ENCODE peak calls at places on chromosomes 1 and 21, in five cellular contexts. V is upper lobe of right lung, S is A549, P is suprapubic skin, T is hepatocyte. J is an unnamed sample. For H3K4me1, the result is how much of the 10 kb centered on the place peaks cover.

GRCh38 chr1:94773931-94774422 is 46.2 kb upstream of the SLC44A3 start:
- DNase-seq in T (peak), S (peak), V (peak), P (no peak), J (peak)

GRCh38 chr1:51302746-51303145 is 27.6 kb downstream of the TTC39A start:
- DNase-seq in T (no peak), V (no peak), P (no peak), S (no peak), J (no peak)

GRCh38 chr1:83787246-83787998 is 211.5 kb downstream of the TTLL7 start:
- DNase-seq in T (no peak), P (no peak), V (no peak), S (no peak), J (no peak)

GRCh38 chr1:19081218-19081893 is 124.9 kb upstream of the IFFO2 start:
- DNase-seq in S (peak), V (no peak), P (no peak), T (peak), J (no peak)

GRCh38 chr21:35925497-35925896 is 134.8 kb downstream of the SETD4 start:
- DNase-seq in P (no peak), V (no peak), S (no peak), T (no peak), J (peak)

GRCh38 chr1:154703207-154703606 is 95.2 kb upstream of the ADAR start:
- DNase-seq in P (no peak), V (no peak), S (no peak), T (no peak), J (no peak)

GRCh38 chr1:155479205-155479604 is 83.4 kb downstream of the ASH1L start:
- DNase-seq in T (no peak), S (no peak), P (no peak), V (no peak), J (no peak)

GRCh38 chr21:14603202-14603601 is 57.1 kb upstream of the SAMSN1 start:
- DNase-seq in T (no peak), S (no peak), V (no peak), P (no peak), J (no peak)

GRCh38 chr1:175268720-175269119 is 76.1 kb upstream of the KIAA0040 start:
- DNase-seq in P (no peak), V (no peak), S (no peak), T (peak), J (no peak)

GRCh38 chr1:232138044-232138443 is 491.9 kb downstream of the SIPA1L2 start:
- DNase-seq in V (no peak), T (no peak), P (no peak), S (no peak), J (no peak)

GRCh38 chr1:26541816-26542711 is 12.5 kb downstream of the RPS6KA1 start:
- DNase-seq in P (peak), V (peak), S (peak), T (peak), J (peak)

GRCh38 chr1:29498126-29499100 is 262.1 kb downstream of the PTPRU start:
- DNase-seq in V (no peak), S (no peak), P (no peak), T (peak), J (no peak)

GRCh38 chr1:194658090-194658439 is 1471.7 kb upstream of the B3GALT2 start:
- DNase-seq in P (no peak), T (no peak), V (no peak), S (no peak), J (no peak)

GRCh38 chr1:184576822-184577790 is 177.6 kb downstream of the EDEM3 start:
- DNase-seq in P (peak), T (no peak), S (no peak), V (no peak), J (no peak)

GRCh38 chr1:10152709-10153284 is 57.6 kb upstream of the KIF1B start:
- DNase-seq in P (no peak), T (peak), V (no peak), S (peak), J (peak)

GRCh38 chr1:209076688-209077087 is 506.8 kb upstream of the CAMK1G start:
- DNase-seq in P (no peak), V (no peak), S (no peak), T (no peak), J (no peak)

GRCh38 chr21:32515869-32516268 is 69.5 kb downstream of the TCP10L start:
- DNase-seq in V (no peak), S (no peak), T (no peak), P (no peak), J (no peak)

GRCh38 chr1:24018611-24019580 is 38.8 kb upstream of the SRSF10 start:
- DNase-seq in V (peak), S (peak), T (peak), P (peak), J (peak)

GRCh38 chr1:39170731-39171375 is 33.6 kb upstream of the MACF1 start:
- DNase-seq in V (no peak), S (no peak), T (no peak), P (no peak), J (peak)

GRCh38 chr1:30648408-30649000 is 74.9 kb downstream of the MATN1 start:
- DNase-seq in P (peak), V (no peak), S (no peak), T (no peak), J (no peak)

GRCh38 chr1:23589506-23589872 is 30.2 kb upstream of the ID3 start:
- DNase-seq in T (no peak), P (no peak), S (no peak), V (no peak), J (no peak)

GRCh38 chr1:224726783-224727182 is 110.7 kb downstream of the CNIH3 start:
- DNase-seq in V (peak), T (peak), P (peak), S (no peak), J (no peak)

GRCh38 chr1:169690489-169690888 is 20.9 kb downstream of the SELL start:
- DNase-seq in T (no peak), P (no peak), S (no peak), V (no peak), J (no peak)
- H3K4me1 ChIP-seq in T (under half), P (under half), S (under half), V (under half), J (under half)

GRCh38 chr1:55555971-55556370 is 340.8 kb upstream of the USP24 start:
- DNase-seq in S (no peak), V (no peak), T (peak), P (no peak), J (no peak)
- H3K4me3 ChIP-seq in S (no peak), V (no peak), T (no peak), P (no peak), J (no peak)

DNA sequence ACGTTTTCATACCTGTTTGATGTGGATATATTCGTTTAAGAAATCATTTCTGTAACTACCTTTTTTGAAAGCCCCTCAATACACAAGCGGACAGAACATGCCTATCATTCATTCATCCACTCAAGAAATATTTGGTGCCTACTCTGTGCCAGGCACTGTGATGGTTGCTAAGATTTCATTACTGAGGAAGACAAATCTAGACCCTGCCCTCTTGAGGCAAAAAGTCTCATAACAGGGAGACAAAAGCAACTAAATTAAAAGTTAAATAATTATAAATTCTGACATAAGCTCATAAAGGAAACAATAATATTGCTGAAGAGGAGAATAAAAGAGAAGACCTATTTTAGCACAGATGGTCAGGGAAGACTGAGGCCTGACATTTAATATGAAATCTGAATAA is 203.5 kb upstream of the ZNHIT6 start:
- DNase-seq in T (no peak), V (no peak), S (no peak), P (no peak), J (no peak)
- H3K27ac ChIP-seq in T (no peak), V (no peak), S (no peak), P (no peak), J (no peak)

DNA sequence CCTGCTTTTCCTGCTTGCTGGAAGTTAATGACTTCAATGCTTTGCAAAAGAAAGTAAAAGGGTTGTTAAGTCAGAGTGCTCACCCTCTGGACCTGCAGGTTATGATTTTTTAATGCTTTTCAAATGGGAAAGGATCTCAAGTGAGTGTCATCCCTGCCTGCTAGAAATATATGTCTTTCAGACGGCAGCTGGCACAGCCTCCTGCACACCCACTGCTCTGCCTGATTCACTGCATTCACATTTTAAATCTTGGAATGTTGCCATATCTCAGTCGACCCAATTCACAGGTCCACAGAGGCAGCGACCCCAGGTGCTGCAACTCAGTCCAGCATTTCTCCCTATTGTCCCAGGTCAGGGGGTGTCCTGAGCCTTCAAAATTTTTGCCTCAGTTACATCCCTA is 10.7 kb downstream of the DUSP23 start:
- DNase-seq in P (no peak), T (no peak), S (no peak), V (no peak), J (no peak)
- H3K4me1 ChIP-seq in P (under half), T (under half), S (under half), V (under half), J (under half)

DNA sequence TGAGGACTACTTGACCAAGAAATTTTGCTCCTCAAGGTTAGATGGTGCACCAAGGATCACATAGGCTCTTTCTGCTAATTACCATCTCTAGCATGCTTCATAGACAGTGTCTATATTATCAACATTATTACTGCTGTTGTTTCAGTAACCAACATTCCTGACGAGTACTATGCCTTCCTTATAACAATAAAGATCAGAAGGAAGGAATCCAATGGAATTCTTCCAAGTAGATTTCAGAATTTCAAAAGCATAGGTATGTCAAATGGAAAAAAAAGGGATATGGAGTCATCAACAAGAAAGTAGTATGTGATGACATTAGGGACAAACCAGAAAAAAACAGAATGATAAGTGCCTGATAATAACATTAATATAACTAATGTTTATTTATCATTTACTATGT is 39.6 kb upstream of the LPGAT1 start:
- DNase-seq in P (no peak), T (no peak), V (no peak), S (no peak), J (no peak)
- H3K4me3 ChIP-seq in P (no peak), T (no peak), V (no peak), S (no peak), J (no peak)

J was measured in upper lobe of left lung.